ENCODE peak calls at places on chromosomes 1 and 21, in four cellular contexts. One of them, this sample, is unnamed.
A peak's percentile ranks its signal among the peaks of the same experiment; 100 is the strongest.

GRCh38 chr1:66335859-66336640 is 197.9 kb upstream of the SGIP1 start:
- DNase-seq in ovary: no peak
- DNase-seq in ascending aorta: peak; percentile 72
- DNase-seq in A549: peak; percentile 56
- DNase-seq in this sample: peak; percentile 64

GRCh38 chr1:89737985-89738510 is 82.8 kb upstream of the LRRC8D start:
- DNase-seq in ovary: no peak
- DNase-seq in ascending aorta: no peak
- DNase-seq in A549: no peak
- DNase-seq in this sample: no peak

GRCh38 chr21:44568667-44569556 is 4.6 kb upstream of the KRTAP10-4 start:
- DNase-seq in ovary: no peak
- DNase-seq in ascending aorta: no peak
- DNase-seq in A549: no peak
- DNase-seq in this sample: no peak

GRCh38 chr1:101108123-101108522 is 82.5 kb upstream of the DPH5 start:
- DNase-seq in ovary: no peak
- DNase-seq in ascending aorta: no peak
- DNase-seq in A549: no peak
- DNase-seq in this sample: no peak

GRCh38 chr21:29237110-29238051 is 61.3 kb upstream of the BACH1 start:
- DNase-seq in ovary: no peak
- DNase-seq in ascending aorta: no peak
- DNase-seq in A549: no peak
- DNase-seq in this sample: no peak

GRCh38 chr1:239884776-239885175 is 206.9 kb upstream of the FMN2 start:
- DNase-seq in ovary: peak; percentile 80
- DNase-seq in ascending aorta: no peak
- DNase-seq in A549: no peak
- DNase-seq in this sample: no peak

GRCh38 chr1:98704474-98704873 is 43.0 kb downstream of the SNX7 start:
- DNase-seq in ovary: peak; percentile 8
- DNase-seq in ascending aorta: no peak
- DNase-seq in A549: peak; percentile 30
- DNase-seq in this sample: no peak

GRCh38 chr1:38451541-38451993 is 405.0 kb upstream of the POU3F1 start:
- DNase-seq in ovary: no peak
- DNase-seq in ascending aorta: no peak
- DNase-seq in A549: no peak
- DNase-seq in this sample: no peak

GRCh38 chr1:115041654-115042053 is 12.0 kb downstream of the TSHB start:
- DNase-seq in ovary: no peak
- DNase-seq in ascending aorta: no peak
- DNase-seq in A549: peak; percentile 21
- DNase-seq in this sample: no peak

GRCh38 chr1:109197163-109198042 is 16.3 kb upstream of the SARS1 start:
- DNase-seq in ovary: no peak
- DNase-seq in ascending aorta: no peak
- DNase-seq in A549: peak; percentile 85
- DNase-seq in this sample: no peak

DNA sequence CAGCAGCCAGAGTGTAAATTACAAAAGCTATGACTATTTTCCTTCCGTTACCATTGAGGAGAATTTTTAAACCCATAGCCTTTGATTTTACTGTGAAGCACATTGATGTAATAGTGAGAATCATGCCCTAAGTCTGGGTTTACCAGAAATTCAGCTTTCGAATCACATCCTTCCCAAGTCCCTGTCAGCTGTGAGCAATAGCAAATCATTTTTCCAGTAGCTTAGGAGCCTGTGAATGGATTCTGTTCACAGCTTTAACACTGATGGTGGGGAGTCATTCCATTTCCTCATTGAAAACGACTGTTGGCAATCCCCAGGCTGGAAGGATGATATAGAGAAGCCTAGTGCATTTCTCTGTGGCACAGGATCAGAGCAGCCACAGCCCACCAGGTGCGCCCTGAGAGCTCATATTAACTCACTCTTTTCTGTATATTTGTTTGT is 82.2 kb upstream of the C1orf105 start:
- DNase-seq in ovary: no peak
- DNase-seq in ascending aorta: no peak
- DNase-seq in A549: no peak
- DNase-seq in this sample: no peak
- TF ChIP-seq CTCF in ovary: no peak
- TF ChIP-seq CTCF in ascending aorta: no peak
- TF ChIP-seq CTCF in A549: no peak
- TF ChIP-seq CTCF in this sample: no peak

DNA sequence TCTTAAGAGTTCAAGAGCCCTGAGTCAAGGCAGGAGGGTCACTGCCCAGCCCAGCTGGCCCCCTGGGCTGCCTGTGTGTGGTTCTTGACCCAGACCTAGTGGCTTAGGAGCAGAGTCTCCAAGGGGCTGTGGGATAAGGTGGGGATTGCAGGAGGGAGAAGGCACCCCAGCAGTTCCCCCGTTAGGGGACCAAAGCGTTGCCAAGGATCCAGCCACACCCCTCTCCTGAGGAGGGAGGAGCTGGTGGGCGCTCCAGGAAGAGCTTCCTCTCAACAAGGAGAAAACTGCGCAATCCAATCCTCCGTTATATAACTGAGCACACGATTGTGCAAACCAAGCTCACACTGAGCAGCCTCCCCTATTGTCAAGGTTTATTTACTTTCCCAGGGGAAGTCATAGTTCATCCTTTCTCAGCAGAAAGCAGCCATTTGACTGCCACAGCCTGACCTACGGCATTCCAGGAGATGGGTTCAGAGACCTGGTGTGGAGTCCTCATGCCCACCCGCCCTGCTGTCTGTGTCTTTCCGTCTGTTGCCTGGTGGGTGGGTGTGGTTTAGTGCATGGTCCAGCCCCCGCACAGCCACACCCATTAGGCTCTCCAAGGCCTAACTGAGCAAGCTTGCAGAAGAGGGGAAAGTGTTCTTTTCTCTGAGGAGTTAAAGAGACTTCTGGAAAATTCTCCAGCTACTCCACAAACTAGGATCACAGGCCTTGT is 3.5 kb downstream of the EPHX1 start:
- DNase-seq in ovary: peak; percentile 85
- DNase-seq in ascending aorta: no peak
- DNase-seq in A549: peak; percentile 96
- DNase-seq in this sample: no peak
- TF ChIP-seq CTCF in ovary: no peak
- TF ChIP-seq CTCF in ascending aorta: no peak
- TF ChIP-seq CTCF in A549: no peak
- TF ChIP-seq CTCF in this sample: no peak

DNA sequence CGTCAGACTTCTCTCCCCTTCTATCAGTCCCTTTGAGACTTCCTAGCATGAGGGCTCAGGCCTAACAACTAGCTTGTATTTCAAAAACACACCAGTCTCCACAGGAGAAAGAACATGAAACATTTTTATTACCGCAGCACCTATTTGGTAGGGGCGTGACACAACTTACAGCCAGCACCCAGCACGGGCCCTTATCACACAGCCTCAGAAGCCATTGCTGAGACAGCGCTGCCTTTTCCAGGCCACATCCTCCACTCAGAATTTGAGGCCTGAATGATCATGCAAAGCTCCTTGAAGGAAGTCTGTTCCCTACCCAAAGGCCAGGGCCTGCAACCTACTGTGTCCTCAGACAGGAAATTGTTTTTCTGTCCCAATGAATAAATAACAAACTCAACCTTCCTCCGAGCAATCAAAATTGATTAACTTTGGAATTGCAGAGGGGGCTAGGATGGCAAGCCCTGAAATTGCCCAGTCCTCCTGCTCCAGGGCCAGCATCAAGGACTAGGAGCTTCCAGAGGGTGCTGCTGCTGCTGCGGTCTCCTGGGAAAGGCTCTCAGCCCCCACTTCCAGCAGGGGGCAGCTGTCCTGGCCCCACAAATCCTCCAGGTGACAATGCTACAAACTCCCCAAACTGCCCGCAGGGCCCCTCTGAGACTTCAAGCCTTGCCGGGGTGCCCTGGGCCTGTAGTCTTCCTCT is 94.3 kb upstream of the GALNT2 start:
- DNase-seq in ovary: no peak
- DNase-seq in ascending aorta: no peak
- DNase-seq in A549: peak; percentile 12
- DNase-seq in this sample: no peak
- TF ChIP-seq CTCF in ovary: no peak
- TF ChIP-seq CTCF in ascending aorta: no peak
- TF ChIP-seq CTCF in A549: no peak
- TF ChIP-seq CTCF in this sample: peak; percentile 9

DNA sequence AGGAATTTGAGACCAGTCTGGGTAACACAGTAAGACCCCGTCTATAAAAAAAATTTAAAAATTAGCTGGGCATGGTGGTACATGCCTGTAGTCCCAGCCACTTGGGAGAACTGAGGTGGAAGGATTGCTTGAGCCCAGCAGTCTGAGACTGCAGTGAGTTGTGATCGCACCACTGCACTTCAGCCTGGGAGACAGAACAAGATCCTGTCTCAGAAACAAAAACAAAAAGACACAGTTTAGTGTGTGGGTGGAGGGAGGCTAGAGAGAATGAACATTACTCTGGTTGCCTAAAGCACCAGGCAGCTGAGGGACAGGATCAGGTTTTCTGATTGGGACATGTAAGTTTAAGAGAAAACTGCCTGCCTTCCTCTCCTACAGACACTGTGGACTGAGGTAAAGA is 42.3 kb downstream of the VAMP4 start:
- DNase-seq in ovary: no peak
- DNase-seq in ascending aorta: no peak
- DNase-seq in A549: no peak
- DNase-seq in this sample: no peak
- TF ChIP-seq CTCF in ovary: no peak
- TF ChIP-seq CTCF in ascending aorta: no peak
- TF ChIP-seq CTCF in A549: no peak
- TF ChIP-seq CTCF in this sample: no peak

GRCh38 chr1:68431076-68431475 is 18.7 kb downstream of the RPE65 start:
- DNase-seq in ovary: no peak
- DNase-seq in ascending aorta: no peak
- DNase-seq in A549: no peak
- DNase-seq in this sample: no peak
- TF ChIP-seq CTCF in ovary: no peak
- TF ChIP-seq CTCF in ascending aorta: no peak
- TF ChIP-seq CTCF in A549: no peak
- TF ChIP-seq CTCF in this sample: no peak

GRCh38 chr1:209318302-209319056 is 265.0 kb upstream of the CAMK1G start:
- DNase-seq in ovary: no peak
- DNase-seq in ascending aorta: no peak
- DNase-seq in A549: no peak
- DNase-seq in this sample: no peak
- TF ChIP-seq CTCF in ovary: no peak
- TF ChIP-seq CTCF in ascending aorta: no peak
- TF ChIP-seq CTCF in A549: no peak
- TF ChIP-seq CTCF in this sample: no peak

GRCh38 chr1:43592051-43592665 is 57.8 kb upstream of the KDM4A start:
- DNase-seq in ovary: no peak
- DNase-seq in ascending aorta: no peak
- DNase-seq in A549: no peak
- DNase-seq in this sample: no peak

GRCh38 chr1:43588592-43588991 is 57.9 kb downstream of the PTPRF start:
- DNase-seq in ovary: no peak
- DNase-seq in ascending aorta: no peak
- DNase-seq in A549: no peak
- DNase-seq in this sample: no peak

GRCh38 chr1:43591181-43591580 is 58.8 kb upstream of the KDM4A start:
- DNase-seq in ovary: no peak
- DNase-seq in ascending aorta: no peak
- DNase-seq in A549: no peak
- DNase-seq in this sample: no peak

GRCh38 chr1:43592974-43593683 is 56.8 kb upstream of the KDM4A start:
- DNase-seq in ovary: no peak
- DNase-seq in ascending aorta: no peak
- DNase-seq in A549: no peak
- DNase-seq in this sample: no peak

DNA sequence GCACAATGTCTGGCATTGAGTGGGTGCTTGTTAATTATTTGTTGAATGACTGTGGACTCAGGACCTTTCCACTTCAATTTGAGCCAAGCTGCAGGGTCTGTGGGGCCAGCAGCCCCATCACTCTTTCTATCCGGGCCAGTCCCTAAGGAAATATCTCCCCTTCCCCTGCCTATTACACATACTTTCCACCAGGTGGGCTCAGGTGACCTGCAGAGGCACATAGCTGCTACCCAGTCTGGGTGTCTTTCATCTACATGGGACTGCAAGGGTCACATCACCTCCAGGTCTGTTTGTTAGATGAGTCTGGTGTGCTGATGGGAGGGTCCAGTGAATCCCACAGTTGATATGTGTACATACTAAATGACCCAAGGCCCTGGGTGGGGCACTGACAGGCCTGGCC is 59.6 kb upstream of the KDM4A start:
- DNase-seq in ovary: no peak
- DNase-seq in ascending aorta: no peak
- DNase-seq in A549: no peak
- DNase-seq in this sample: no peak
- TF ChIP-seq CTCF in ovary: no peak
- TF ChIP-seq CTCF in ascending aorta: no peak
- TF ChIP-seq CTCF in A549: no peak
- TF ChIP-seq CTCF in this sample: no peak

GRCh38 chr1:40060351-40060750 is 19.8 kb downstream of the CAP1 start:
- DNase-seq in ovary: no peak
- DNase-seq in ascending aorta: no peak
- DNase-seq in A549: no peak
- DNase-seq in this sample: no peak

GRCh38 chr1:40059960-40060337 is 19.4 kb downstream of the CAP1 start:
- DNase-seq in ovary: no peak
- DNase-seq in ascending aorta: no peak
- DNase-seq in A549: no peak
- DNase-seq in this sample: no peak

GRCh38 chr1:40058097-40058452 is 17.5 kb downstream of the CAP1 start:
- DNase-seq in ovary: no peak
- DNase-seq in ascending aorta: no peak
- DNase-seq in A549: no peak
- DNase-seq in this sample: no peak

GRCh38 chr1:40058453-40059291 is 18.1 kb downstream of the CAP1 start:
- DNase-seq in ovary: no peak
- DNase-seq in ascending aorta: no peak
- DNase-seq in A549: no peak
- DNase-seq in this sample: no peak

DNA sequence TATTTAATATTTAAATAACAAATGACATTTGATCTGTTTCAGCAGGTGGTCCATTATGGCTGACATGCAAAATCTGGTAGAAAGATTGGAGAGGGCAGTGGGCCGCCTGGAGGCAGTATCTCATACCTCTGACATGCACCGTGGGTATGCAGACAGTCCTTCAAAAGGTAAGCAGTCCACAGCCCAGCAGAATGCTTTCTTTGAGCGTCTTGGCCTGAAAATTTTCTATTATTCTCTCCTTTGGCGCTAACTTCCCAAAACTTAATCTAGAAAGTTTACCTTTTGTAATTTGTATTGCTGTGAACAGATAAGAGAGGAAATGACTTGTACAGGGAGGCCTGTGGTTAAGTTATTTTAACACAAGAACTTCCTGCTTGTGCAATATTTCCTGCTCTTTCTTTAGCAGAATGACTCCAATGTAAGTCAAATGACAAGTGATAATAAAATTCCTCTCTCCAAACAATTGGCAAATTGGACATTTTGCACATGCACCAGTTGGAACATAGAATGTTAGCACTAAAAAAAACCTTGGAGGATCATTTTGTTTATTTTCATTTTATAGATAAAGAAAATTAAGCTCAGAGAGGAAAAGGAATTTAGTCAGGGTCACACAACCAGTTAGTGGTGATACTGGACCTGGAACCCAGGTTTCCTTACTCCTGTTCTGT is 18.9 kb downstream of the CAP1 start:
- DNase-seq in ovary: no peak
- DNase-seq in ascending aorta: no peak
- DNase-seq in A549: peak; percentile 11
- DNase-seq in this sample: no peak
- TF ChIP-seq CTCF in ovary: no peak
- TF ChIP-seq CTCF in ascending aorta: no peak
- TF ChIP-seq CTCF in A549: no peak
- TF ChIP-seq CTCF in this sample: peak; percentile 8

GRCh38 chr1:155504207-155504606 is 58.4 kb downstream of the ASH1L start:
- DNase-seq in ovary: no peak
- DNase-seq in ascending aorta: no peak
- DNase-seq in A549: peak; percentile 55
- DNase-seq in this sample: peak; percentile 49
- TF ChIP-seq CTCF in ovary: no peak
- TF ChIP-seq CTCF in ascending aorta: no peak
- TF ChIP-seq CTCF in A549: peak; percentile 46
- TF ChIP-seq CTCF in this sample: no peak

This sample was measured in GM13976.